ENCODE peak calls at places on chromosomes 4 and X, in ten cellular contexts. L is HFF-Myc, B is osteocyte, H is body of pancreas, Q is heart left ventricle, N is omental fat pad, S is A549, R is pancreas, V is GM13977, O is endothelial cell. C is an unnamed sample.

GRCh38 chr4:5785806-5786680 is 75.0 kb downstream of the EVC start:
- DNase-seq in L (no peak), B (peak; percentile 21), H (no peak), Q (no peak), N (no peak), S (peak; percentile 12), R (peak; percentile 19), V (no peak), O (no peak), C (peak; percentile 79)

GRCh38 chrX:3592184-3592583 is 121.3 kb downstream of the PRKX start:
- DNase-seq in L (no peak), B (no peak), H (no peak), Q (no peak), N (no peak), S (no peak), R (no peak), V (no peak), O (no peak), C (no peak)

GRCh38 chr4:108060164-108060563 is 70.5 kb downstream of the HADH start:
- DNase-seq in L (no peak), B (no peak), H (peak; percentile 12), Q (no peak), N (no peak), S (peak; percentile 26), R (no peak), V (no peak), O (peak; percentile 14), C (peak; percentile 47)

GRCh38 chr4:41287005-41287404 is 30.3 kb downstream of the UCHL1 start:
- DNase-seq in L (peak; percentile 15), B (no peak), H (no peak), Q (no peak), N (no peak), S (peak; percentile 35), R (no peak), V (no peak), O (no peak), C (no peak)

GRCh38 chr4:159021597-159022385 is 81.1 kb upstream of the RAPGEF2 start:
- DNase-seq in L (no peak), B (no peak), H (no peak), Q (no peak), N (no peak), S (no peak), R (no peak), V (no peak), O (no peak), C (no peak)

GRCh38 chr4:147589586-147589985 is 27.6 kb upstream of the TMEM184C start:
- DNase-seq in L (no peak), B (no peak), H (no peak), Q (no peak), N (no peak), S (no peak), R (no peak), V (no peak), O (no peak), C (no peak)

GRCh38 chrX:53631156-53631555 is 55.4 kb downstream of the HUWE1 start:
- DNase-seq in L (no peak), B (no peak), H (no peak), Q (no peak), N (no peak), S (no peak), R (no peak), V (no peak), O (no peak), C (no peak)

GRCh38 chr4:70442474-70442873 is 29.5 kb upstream of the MUC7 start:
- DNase-seq in L (no peak), B (no peak), H (no peak), Q (no peak), N (no peak), S (no peak), R (no peak), V (no peak), O (no peak), C (no peak)

GRCh38 chr4:2862528-2862927 is 18.9 kb downstream of the ADD1 start:
- DNase-seq in L (no peak), B (no peak), H (no peak), Q (no peak), N (no peak), S (peak; percentile 4), R (no peak), V (no peak), O (no peak), C (peak; percentile 80)

GRCh38 chrX:103685396-103685795 is 1.1 kb downstream of the MORF4L2 start:
- DNase-seq in L (no peak), B (no peak), H (no peak), Q (no peak), N (no peak), S (peak; percentile 12), R (no peak), V (no peak), O (no peak), C (no peak)

GRCh38 chrX:21972721-21973120 is 32.2 kb downstream of the SMS start:
- DNase-seq in L (no peak), B (no peak), H (no peak), Q (no peak), N (no peak), S (peak; percentile 35), R (no peak), V (no peak), O (no peak), C (peak; percentile 71)

GRCh38 chrX:1323315-1323714 is 13.3 kb upstream of the IL3RA start:
- DNase-seq in L (peak; percentile 10), B (no peak), H (peak; percentile 24), Q (peak; percentile 64), N (no peak), S (peak; percentile 84), R (no peak), V (peak; percentile 82), O (peak; percentile 7), C (no peak)

GRCh38 chr4:85114526-85114925 is 148.0 kb upstream of the WDFY3 start:
- DNase-seq in L (no peak), B (no peak), H (no peak), Q (no peak), N (no peak), S (no peak), R (no peak), V (no peak), O (no peak), C (no peak)

GRCh38 chrX:45230410-45230809 is 29.7 kb upstream of the DIPK2B start:
- DNase-seq in L (no peak), B (no peak), H (no peak), Q (no peak), N (no peak), S (no peak), R (no peak), V (no peak), O (no peak), C (no peak)

GRCh38 chr4:78703079-78703478 is 73.1 kb upstream of the BMP2K start:
- DNase-seq in L (no peak), B (no peak), H (no peak), Q (no peak), N (no peak), S (no peak), R (no peak), V (no peak), O (no peak), C (no peak)

GRCh38 chrX:11137543-11138139 is 26.5 kb downstream of the HCCS start:
- DNase-seq in L (peak; percentile 12), B (no peak), H (no peak), Q (no peak), N (no peak), S (peak; percentile 23), R (no peak), V (peak; percentile 59), O (no peak), C (peak; percentile 63)

GRCh38 chr4:74117024-74117534 is 18.1 kb upstream of the CXCL2 start:
- DNase-seq in L (peak; percentile 70), B (no peak), H (peak; percentile 85), Q (no peak), N (no peak), S (peak; percentile 93), R (peak; percentile 91), V (no peak), O (no peak), C (peak; percentile 97)

GRCh38 chr4:8525383-8526120 is 54.6 kb upstream of the GPR78 start:
- DNase-seq in L (no peak), B (no peak), H (no peak), Q (peak; percentile 37), N (no peak), S (no peak), R (no peak), V (no peak), O (no peak), C (peak; percentile 88)
- TF ChIP-seq CTCF in L (no peak), B (peak; percentile 12), H (no peak), Q (no peak), N (no peak), S (no peak), R (no peak), V (no peak), O (no peak), C (peak; percentile 29)

GRCh38 chrX:17839269-17839668 is 21.8 kb downstream of the RAI2 start:
- DNase-seq in L (no peak), B (no peak), H (no peak), Q (no peak), N (no peak), S (no peak), R (no peak), V (no peak), O (no peak), C (no peak)
- TF ChIP-seq CTCF in L (no peak), B (no peak), H (no peak), Q (no peak), N (no peak), S (no peak), R (no peak), V (no peak), O (no peak), C (no peak)

GRCh38 chrX:114344756-114345155 is 239.1 kb upstream of the HTR2C start:
- DNase-seq in L (no peak), B (no peak), H (no peak), Q (no peak), N (no peak), S (peak; percentile 25), R (no peak), V (peak; percentile 12), O (no peak), C (peak; percentile 36)
- TF ChIP-seq CTCF in L (peak; percentile 36), B (peak; percentile 66), H (peak; percentile 21), Q (peak; percentile 65), N (no peak), S (peak; percentile 46), R (peak; percentile 50), V (peak; percentile 61), O (peak; percentile 74), C (peak; percentile 68)

DNA sequence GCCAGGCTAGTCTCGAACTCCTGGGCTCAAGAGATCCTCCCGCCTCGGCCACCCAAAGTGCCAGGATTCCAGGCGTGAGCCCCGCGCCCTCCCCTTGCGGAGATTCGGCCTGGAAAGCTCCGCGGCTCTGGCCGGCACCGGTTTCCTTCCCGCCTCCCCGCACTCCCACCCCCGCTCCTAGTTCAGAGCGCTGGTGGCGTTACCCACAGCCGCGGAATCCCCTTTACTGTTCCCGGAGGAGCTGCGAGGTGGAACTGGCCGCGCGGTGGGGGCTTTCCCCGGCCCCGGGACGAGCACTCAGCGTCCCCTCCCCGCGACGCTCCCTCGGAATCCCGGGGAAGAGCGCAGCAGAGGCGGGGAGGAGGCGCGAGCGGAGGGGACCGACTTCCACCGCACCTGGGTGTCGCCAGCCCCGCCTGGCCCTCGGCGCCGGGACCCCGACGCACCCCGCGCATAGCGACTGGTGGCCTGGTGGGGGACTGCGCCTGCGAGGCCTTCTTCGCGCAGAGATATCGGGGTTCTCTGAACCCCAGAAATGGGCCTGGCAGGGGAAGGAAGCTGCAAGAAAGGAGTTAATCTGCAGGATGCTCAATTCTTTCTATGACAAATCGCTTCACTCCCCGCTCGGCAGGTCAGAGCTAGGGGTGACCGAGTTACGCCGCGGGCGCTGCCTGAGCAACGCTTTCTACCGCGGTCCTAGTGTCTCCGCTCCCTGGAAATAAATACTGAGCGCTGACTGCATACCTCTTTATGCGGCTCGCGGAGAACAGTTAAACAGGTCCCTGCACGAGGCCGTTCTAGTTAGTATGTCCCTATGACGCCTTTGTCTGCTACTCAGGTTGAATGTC is 14.6 kb upstream of the SLC25A4 start:
- DNase-seq in L (no peak), B (no peak), H (peak; percentile 41), Q (peak; percentile 69), N (no peak), S (peak; percentile 24), R (peak; percentile 26), V (peak; percentile 61), O (peak; percentile 36), C (no peak)
- TF ChIP-seq CTCF in L (no peak), B (peak; percentile 23), H (peak; percentile 32), Q (peak; percentile 18), N (no peak), S (no peak), R (no peak), V (no peak), O (peak; percentile 41), C (no peak)